ENCODE peak calls at places on chromosome 7, in seven cellular contexts. U is SK-N-SH, E is HepG2, B is GM12878, R is GM12891, K is K562, V is H1. L is an unnamed sample.

GRCh38 chr7:4641091-4641666 is 40.9 kb upstream of the FOXK1 start:
- DNase-seq in B (no peak), R (no peak), V (no peak), E (no peak), U (no peak), K (no peak), L (no peak)

GRCh38 chr7:37432240-37432917 is 16.3 kb downstream of the ELMO1 start:
- DNase-seq in B (no peak), V (no peak), K (no peak), U (no peak), E (no peak), R (no peak), L (no peak)

GRCh38 chr7:137900137-137900536 is 53.4 kb upstream of the DGKI start:
- DNase-seq in K (no peak), B (no peak), V (no peak), R (no peak), E (no peak), U (no peak), L (no peak)

GRCh38 chr7:131861620-131862346 is 305.4 kb upstream of the PODXL start:
- DNase-seq in K (no peak), B (no peak), E (no peak), V (no peak), U (no peak), R (no peak), L (no peak)

GRCh38 chr7:116801092-116801710 is 61.2 kb upstream of the CAPZA2 start:
- DNase-seq in U (no peak), E (peak), V (no peak), B (no peak), R (no peak), K (no peak), L (no peak)

GRCh38 chr7:5477723-5478531 is 54.3 kb upstream of the TNRC18 start:
- DNase-seq in E (no peak), K (peak), B (no peak), U (peak), V (peak), R (peak), L (no peak)

GRCh38 chr7:81268551-81268950 is 349.7 kb upstream of the SEMA3C start:
- DNase-seq in V (no peak), K (no peak), E (no peak), B (no peak), U (no peak), R (no peak), L (no peak)

GRCh38 chr7:158824028-158824427 is 5.3 kb downstream of the ESYT2 start:
- DNase-seq in K (no peak), V (no peak), U (no peak), E (no peak), B (peak), R (peak), L (no peak)

GRCh38 chr7:150891740-150892139 is 39.4 kb downstream of the AOC1 start:
- DNase-seq in E (no peak), V (no peak), K (no peak), R (no peak), B (no peak), U (no peak), L (no peak)

GRCh38 chr7:151776876-151777510 is 99.9 kb downstream of the PRKAG2 start:
- DNase-seq in E (no peak), R (no peak), V (no peak), B (no peak), U (no peak), K (no peak), L (no peak)

GRCh38 chr7:959271-959670 is 4.8 kb upstream of the ADAP1 start:
- DNase-seq in U (peak), B (no peak), V (no peak), K (no peak), E (no peak), R (no peak), L (no peak)

DNA sequence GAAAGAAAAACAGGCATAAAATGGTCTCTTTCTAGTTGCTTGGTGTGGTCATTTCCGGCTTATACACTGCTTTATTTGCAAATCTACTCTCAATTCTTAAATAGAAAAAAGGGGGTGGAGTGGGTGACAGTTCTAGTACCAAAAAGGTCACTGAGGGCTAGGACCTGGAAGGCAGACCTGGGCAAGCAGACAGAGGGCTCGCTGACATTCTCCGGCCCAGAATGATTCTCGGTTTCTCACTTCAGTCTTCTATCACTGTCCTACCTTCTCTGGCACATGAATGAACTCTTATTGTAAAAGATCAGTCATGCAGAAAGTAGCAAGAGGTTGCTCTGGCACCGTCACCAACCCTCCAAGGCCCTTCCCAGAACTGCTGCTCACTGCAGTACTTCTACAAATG is 54.0 kb downstream of the MALSU1 start:
- DNase-seq in B (peak), E (no peak), R (no peak), V (no peak), U (no peak), K (no peak), L (no peak)
- TF ChIP-seq TAF1 in B (no peak), E (no peak), R (no peak), V (no peak), U (no peak), K (no peak), L (no peak)

DNA sequence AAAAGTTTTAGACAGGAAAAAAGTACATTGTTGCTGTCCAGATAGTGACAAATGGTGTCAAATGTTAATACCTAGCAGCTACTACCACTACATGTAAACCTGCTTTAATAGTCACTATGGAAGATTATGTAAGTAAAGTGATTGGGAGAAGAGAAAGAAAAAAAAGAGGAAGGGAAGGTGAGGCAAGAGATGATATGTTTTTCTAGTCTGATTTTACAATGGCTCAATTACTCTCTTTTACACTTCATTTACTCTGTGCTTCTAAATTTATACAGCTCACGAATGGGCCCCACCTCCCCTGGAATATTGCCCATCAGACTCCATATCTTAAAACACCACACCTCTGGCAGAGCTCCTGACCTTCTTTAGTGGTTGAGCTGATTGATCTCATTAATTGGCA is 28.1 kb upstream of the IKZF1 start:
- DNase-seq in V (no peak), E (no peak), K (no peak), R (no peak), U (no peak), B (no peak), L (no peak)
- TF ChIP-seq TAF1 in V (no peak), E (no peak), K (no peak), R (no peak), U (no peak), B (no peak), L (no peak)

GRCh38 chr7:133437544-133437943 is 184.7 kb downstream of the EXOC4 start:
- DNase-seq in R (no peak), B (no peak), E (no peak), U (no peak), V (no peak), K (no peak), L (no peak)

GRCh38 chr7:133434246-133434865 is 181.5 kb downstream of the EXOC4 start:
- DNase-seq in E (peak), V (no peak), U (peak), B (no peak), K (peak), R (no peak), L (no peak)

GRCh38 chr7:133433165-133433812 is 180.4 kb downstream of the EXOC4 start:
- DNase-seq in K (no peak), R (no peak), B (no peak), U (no peak), V (no peak), E (peak), L (no peak)

GRCh38 chr7:133431134-133431711 is 178.3 kb downstream of the EXOC4 start:
- DNase-seq in K (no peak), E (no peak), U (no peak), B (no peak), V (no peak), R (no peak), L (no peak)

DNA sequence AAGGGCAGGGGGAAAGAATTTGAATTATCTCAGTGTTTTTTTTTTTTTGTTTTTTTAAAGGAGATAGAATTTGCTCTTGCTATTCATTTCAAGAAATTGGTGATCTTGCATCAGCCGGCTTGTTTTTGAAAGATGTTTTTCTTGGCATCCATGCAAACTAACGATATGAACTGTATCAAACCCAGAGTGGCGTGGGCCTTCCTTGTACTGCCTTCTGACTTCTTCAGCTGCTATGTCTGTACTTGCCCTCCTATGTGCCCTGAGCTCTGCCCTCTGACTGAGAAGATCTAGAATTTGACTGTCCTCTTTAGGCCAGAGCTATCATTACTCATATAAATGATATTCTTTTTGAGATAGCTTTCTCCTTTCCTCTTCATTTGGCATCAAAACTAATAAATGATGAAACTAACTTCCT is 183.1 kb downstream of the EXOC4 start:
- DNase-seq in E (no peak), V (no peak), U (no peak), R (no peak), K (no peak), B (no peak), L (no peak)
- TF ChIP-seq TAF1 in E (no peak), V (no peak), U (no peak), R (no peak), K (no peak), B (no peak), L (no peak)

GRCh38 chr7:45687185-45687560 is 113.0 kb downstream of the ADCY1 start:
- DNase-seq in R (no peak), E (no peak), K (no peak), V (no peak), B (no peak), U (no peak), L (no peak)
- TF ChIP-seq TAF1 in R (no peak), E (no peak), K (no peak), V (no peak), B (no peak), U (no peak), L (no peak)

DNA sequence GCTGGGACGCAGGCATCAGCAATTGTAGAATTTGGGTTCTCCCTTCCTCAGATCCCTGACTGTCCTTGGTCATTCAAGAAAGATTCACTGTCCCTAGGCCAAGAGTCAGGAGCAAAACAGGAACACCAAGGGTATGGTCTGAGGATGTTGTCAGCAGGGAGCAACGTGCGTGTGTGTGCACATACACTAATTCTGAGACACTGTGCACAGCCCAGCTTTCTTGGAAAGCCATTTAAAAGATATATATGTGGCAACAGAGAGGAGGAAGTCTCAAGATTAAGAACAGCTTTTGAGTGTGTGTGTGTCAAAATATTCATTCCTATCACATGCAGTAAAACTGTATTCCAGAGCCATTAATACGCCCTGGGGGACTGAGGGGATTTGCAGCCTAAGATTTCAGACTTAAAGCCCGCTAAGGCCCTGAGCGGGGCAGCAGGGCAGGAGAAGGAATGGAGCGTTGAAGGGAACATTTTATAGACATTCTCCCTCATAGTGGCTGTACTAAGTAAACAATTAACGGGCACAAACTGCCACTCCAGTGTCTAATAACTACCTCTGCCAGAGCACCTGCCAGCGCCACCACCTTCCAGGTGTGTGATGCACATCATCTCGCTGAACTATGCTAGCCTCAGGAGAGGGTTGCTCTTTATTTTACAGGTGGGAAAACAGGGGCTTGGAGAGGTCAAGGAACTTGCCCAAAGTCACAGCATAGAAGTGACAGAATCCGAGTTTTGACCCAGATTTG is 2.0 kb downstream of the NOD1 start:
- DNase-seq in K (no peak), E (no peak), R (no peak), V (peak), B (no peak), U (no peak), L (no peak)
- TF ChIP-seq TAF1 in K (no peak), E (no peak), R (no peak), V (no peak), B (no peak), U (no peak), L (no peak)

L was measured in GM12892.